ENCODE peak calls at places on chromosomes 6 and 20, in ten cellular contexts. G, X, W, K, V, J, N, R, Q and U are unnamed samples.

GRCh38 chr20:44053046-44053445 is 133.9 kb downstream of the JPH2 start:
- DNase-seq in G (no peak), X (no peak), W (no peak), K (no peak), V (no peak), J (no peak), N (no peak), R (peak; percentile 34), Q (no peak), U (peak; percentile 11)

GRCh38 chr20:14882846-14883245 is 545.4 kb upstream of the FLRT3 start:
- DNase-seq in G (no peak), X (no peak), W (no peak), K (no peak), V (no peak), J (no peak), N (no peak), R (no peak), Q (no peak), U (no peak)

GRCh38 chr20:45965169-45966002 is 6.6 kb downstream of the ZNF335 start:
- DNase-seq in G (no peak), X (no peak), W (no peak), K (no peak), V (no peak), J (no peak), N (no peak), R (peak; percentile 46), Q (no peak), U (no peak)

GRCh38 chr6:4889701-4890100 is 113.5 kb downstream of the CDYL start:
- DNase-seq in G (no peak), X (no peak), W (no peak), K (no peak), V (no peak), J (no peak), N (no peak), R (no peak), Q (no peak), U (no peak)

GRCh38 chr20:61913423-61914225 is 152.1 kb downstream of the TAF4 start:
- DNase-seq in G (no peak), X (no peak), W (no peak), K (no peak), V (no peak), J (no peak), N (no peak), R (no peak), Q (no peak), U (no peak)

GRCh38 chr6:108966855-108967755 is 118.9 kb downstream of the ARMC2 start:
- DNase-seq in G (no peak), X (no peak), W (no peak), K (no peak), V (no peak), J (no peak), N (peak; percentile 46), R (no peak), Q (no peak), U (peak; percentile 41)

GRCh38 chr6:136547871-136548270 is 2.4 kb downstream of the MAP7 start:
- DNase-seq in G (no peak), X (no peak), W (no peak), K (no peak), V (no peak), J (no peak), N (no peak), R (no peak), Q (no peak), U (no peak)

GRCh38 chr20:62906209-62906608 is 20.1 kb downstream of the DIDO1 start:
- DNase-seq in G (no peak), X (no peak), W (no peak), K (no peak), V (no peak), J (no peak), N (no peak), R (no peak), Q (no peak), U (no peak)

GRCh38 chr6:12537389-12537788 is 179.2 kb upstream of the PHACTR1 start:
- DNase-seq in G (no peak), X (no peak), W (no peak), K (no peak), V (no peak), J (no peak), N (no peak), R (no peak), Q (no peak), U (no peak)

GRCh38 chr20:23235173-23236027 is 115.2 kb upstream of the NXT1 start:
- DNase-seq in G (no peak), X (peak; percentile 60), W (peak; percentile 63), K (no peak), V (peak; percentile 57), J (peak; percentile 32), N (peak; percentile 71), R (no peak), Q (no peak), U (peak; percentile 66)

GRCh38 chr20:61668064-61668463 is 397.6 kb downstream of the TAF4 start:
- DNase-seq in G (no peak), X (no peak), W (no peak), K (no peak), V (no peak), J (no peak), N (no peak), R (no peak), Q (no peak), U (no peak)

GRCh38 chr6:104958720-104959452 is 2.0 kb downstream of the LIN28B start:
- DNase-seq in G (no peak), X (no peak), W (no peak), K (no peak), V (peak; percentile 28), J (no peak), N (peak; percentile 28), R (no peak), Q (no peak), U (no peak)